ENCODE peak calls at places on chromosomes 5 and 9, in five cellular contexts. Q, R, Y, W and Z are unnamed samples.

GRCh38 chr5:176675676-176676360 is 28.5 kb downstream of the TSPAN17 start:
- DNase-seq in Q (peak; percentile 48), R (peak; percentile 22), Y (no peak), W (no peak), Z (no peak)

GRCh38 chr9:20032413-20033006 is 243.7 kb upstream of the SLC24A2 start:
- DNase-seq in Q (no peak), R (no peak), Y (no peak), W (no peak), Z (no peak)

GRCh38 chr5:175805256-175806011 is 65.9 kb upstream of the CPLX2 start:
- DNase-seq in Q (no peak), R (no peak), Y (no peak), W (no peak), Z (no peak)

GRCh38 chr5:37751227-37751626 is 88.6 kb downstream of the GDNF start:
- DNase-seq in Q (no peak), R (peak; percentile 66), Y (no peak), W (no peak), Z (no peak)

GRCh38 chr5:1322955-1323802 is 21.7 kb downstream of the CLPTM1L start:
- DNase-seq in Q (no peak), R (no peak), Y (no peak), W (no peak), Z (peak; percentile 55)

GRCh38 chr5:10789021-10789420 is 28.0 kb upstream of the DAP start:
- DNase-seq in Q (peak; percentile 93), R (no peak), Y (peak; percentile 11), W (no peak), Z (no peak)

GRCh38 chr5:90740244-90740799 is 181.7 kb downstream of the ADGRV1 start:
- DNase-seq in Q (no peak), R (no peak), Y (no peak), W (no peak), Z (no peak)

GRCh38 chr5:152505442-152506042 is 100.5 kb upstream of the NMUR2 start:
- DNase-seq in Q (peak; percentile 63), R (peak; percentile 51), Y (peak; percentile 41), W (peak; percentile 73), Z (no peak)

DNA sequence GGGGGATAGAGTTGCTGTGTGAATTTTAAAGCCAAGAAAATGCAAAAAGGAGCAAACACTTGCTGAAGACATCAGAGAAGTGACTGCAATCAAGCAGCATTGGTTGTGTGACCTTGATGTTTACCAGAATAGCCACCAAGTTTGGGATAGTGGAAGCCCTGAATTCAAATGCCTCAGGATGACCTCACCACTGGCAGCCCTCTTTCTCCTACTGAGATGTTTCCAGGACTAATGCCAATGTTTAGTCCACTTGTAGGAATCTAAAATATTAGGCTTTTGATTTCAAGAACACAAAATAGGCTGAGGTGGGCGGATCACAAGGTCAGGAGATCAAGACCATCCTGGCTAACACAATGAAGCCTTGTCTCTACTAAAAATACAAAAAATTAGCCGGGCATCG is 112.2 kb upstream of the NUDT12 start:
- DNase-seq in Q (no peak), R (no peak), Y (peak; percentile 4), W (no peak), Z (no peak)
- TF ChIP-seq CTCF in Q (no peak), R (no peak), Y (no peak), W (no peak), Z (no peak)

GRCh38 chr5:73513996-73514395 is 15.8 kb downstream of the BTF3 start:
- DNase-seq in Q (no peak), R (no peak), Y (no peak), W (no peak), Z (no peak)

GRCh38 chr5:73519531-73520283 is 21.5 kb downstream of the BTF3 start:
- DNase-seq in Q (peak; percentile 89), R (peak; percentile 83), Y (peak; percentile 63), W (peak; percentile 89), Z (no peak)

GRCh38 chr5:73514418-73514817 is 16.2 kb downstream of the BTF3 start:
- DNase-seq in Q (no peak), R (no peak), Y (no peak), W (no peak), Z (no peak)

DNA sequence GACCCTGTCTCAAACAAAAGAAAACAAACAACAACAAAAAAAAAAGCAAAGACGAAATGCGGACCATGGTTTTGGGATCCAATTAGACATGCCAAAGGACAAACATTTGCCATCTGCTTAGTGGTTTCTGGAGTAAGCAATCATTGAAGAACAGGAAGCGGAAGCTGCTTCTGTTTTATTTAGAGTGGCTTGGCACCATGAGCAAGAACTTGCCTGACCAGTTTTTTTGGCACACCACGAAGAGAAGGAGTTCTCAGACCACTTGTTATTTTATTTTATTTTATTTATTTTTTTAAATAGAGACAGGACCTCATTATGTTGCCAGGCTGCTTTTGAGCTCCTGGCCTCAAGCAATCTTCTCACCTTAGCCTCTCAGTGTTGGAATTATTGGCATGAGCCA is 17.0 kb downstream of the BTF3 start:
- DNase-seq in Q (no peak), R (peak; percentile 47), Y (no peak), W (no peak), Z (no peak)
- TF ChIP-seq CTCF in Q (no peak), R (no peak), Y (no peak), W (no peak), Z (no peak)

GRCh38 chr5:139675825-139676224 is 27.7 kb downstream of the CXXC5 start:
- DNase-seq in Q (no peak), R (no peak), Y (no peak), W (no peak), Z (no peak)
- TF ChIP-seq CTCF in Q (no peak), R (no peak), Y (no peak), W (no peak), Z (no peak)

GRCh38 chr5:148699028-148699427 is 44.7 kb upstream of the HTR4 start:
- DNase-seq in Q (no peak), R (no peak), Y (no peak), W (no peak), Z (no peak)
- TF ChIP-seq CTCF in Q (no peak), R (no peak), Y (no peak), W (no peak), Z (no peak)

DNA sequence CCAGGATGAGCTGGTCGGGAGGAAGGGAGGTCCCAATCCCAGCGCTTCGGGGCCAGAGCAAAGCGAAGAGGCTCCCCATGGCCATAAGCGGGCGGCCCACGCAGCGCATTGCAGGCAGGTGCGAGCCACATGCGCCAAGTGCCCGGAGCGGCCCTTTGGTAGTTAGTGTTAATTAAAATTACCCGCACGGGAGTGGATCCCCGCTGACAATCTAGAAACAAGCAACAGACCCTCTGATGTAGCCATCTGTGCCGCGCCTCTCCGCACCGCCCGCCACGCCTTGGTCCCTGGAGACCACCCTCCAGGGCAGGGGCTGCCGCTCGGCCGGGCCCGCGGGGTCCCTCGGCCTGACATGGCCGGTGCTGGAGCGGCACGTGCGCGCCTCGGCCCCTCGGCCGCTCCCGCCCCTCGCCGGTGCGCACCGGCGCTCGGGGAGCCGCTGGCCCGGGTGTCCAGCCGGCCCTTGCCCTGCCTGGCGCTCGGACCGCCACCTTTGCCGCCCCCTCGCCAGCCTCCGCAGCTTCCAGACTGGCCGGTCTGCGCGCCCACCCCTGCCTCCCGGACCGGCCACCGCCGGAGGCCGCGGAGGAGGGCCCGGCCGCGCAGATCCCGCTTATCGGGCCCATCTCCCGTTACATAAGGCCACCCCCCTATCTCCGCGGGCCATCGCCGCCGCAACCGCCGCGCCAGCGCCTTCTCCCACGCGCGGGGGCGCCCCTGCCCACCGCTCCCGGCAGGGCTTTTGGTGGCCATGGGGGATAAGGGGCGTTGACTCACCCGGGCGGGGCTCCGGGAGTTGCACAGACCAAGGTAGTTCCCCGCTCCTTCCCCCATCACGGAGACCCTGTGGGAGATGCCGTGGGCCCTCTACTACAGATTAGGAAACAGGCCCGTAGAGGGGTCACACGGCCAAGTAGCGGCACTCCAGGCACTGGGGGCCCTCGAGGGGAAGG is 1.9 kb upstream of the IL13 start:
- DNase-seq in Q (no peak), R (no peak), Y (no peak), W (no peak), Z (no peak)
- TF ChIP-seq CTCF in Q (peak; percentile 17), R (peak; percentile 39), Y (no peak), W (peak; percentile 26), Z (no peak)

DNA sequence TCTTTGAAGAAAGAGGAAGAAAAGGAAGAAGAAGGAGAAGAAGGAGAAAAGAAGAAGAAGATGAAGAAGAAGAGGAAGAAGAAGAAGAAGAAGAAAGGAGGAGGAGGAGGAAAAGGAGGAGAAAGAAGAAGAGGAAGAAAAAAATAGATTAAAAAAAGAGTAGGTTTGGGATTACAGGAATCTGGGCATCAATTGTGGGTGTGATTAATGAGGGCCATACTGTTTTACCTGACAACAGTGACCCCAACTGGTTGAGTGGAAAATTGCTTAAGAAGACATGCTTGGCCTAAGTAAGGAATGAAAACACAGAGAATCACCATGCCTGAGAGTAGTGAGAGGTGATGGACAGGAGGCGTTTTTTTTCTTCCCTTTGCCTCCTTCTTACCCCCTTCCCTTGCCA is 114.6 kb downstream of the FAM170A start:
- DNase-seq in Q (peak; percentile 44), R (peak; percentile 28), Y (no peak), W (peak; percentile 71), Z (no peak)
- TF ChIP-seq CTCF in Q (peak; percentile 26), R (no peak), Y (no peak), W (peak; percentile 67), Z (peak; percentile 34)

DNA sequence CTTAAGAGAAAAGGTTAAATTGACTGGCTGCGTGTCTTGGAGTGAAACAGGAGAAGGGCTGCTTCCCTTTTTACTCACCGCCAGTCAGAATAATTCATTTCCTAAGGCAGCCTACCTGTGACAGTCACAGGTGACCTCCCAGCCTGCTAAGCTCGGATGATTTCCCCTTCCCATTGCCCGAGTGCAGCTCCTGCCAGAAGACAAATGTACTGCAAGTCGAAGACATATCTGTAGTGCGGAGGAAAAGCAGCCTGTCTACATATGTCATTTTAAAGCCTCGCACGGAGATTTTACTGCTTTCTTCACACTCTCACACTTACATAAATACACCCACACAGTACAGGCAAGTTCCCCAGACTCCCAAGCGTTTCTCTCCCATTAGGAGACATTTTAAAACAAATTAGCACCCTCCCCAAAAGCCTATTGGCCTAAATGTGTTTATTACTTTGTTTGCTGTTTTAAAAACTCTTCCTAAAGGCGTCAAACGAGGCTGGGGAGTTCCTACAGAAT is 665.7 kb upstream of the ZNF608 start:
- DNase-seq in Q (peak; percentile 42), R (peak; percentile 73), Y (no peak), W (peak; percentile 92), Z (no peak)
- TF ChIP-seq CTCF in Q (peak; percentile 11), R (peak; percentile 50), Y (no peak), W (peak; percentile 20), Z (no peak)

GRCh38 chr5:172187118-172188032 is 649 bp downstream of the STK10 start:
- DNase-seq in Q (peak; percentile 71), R (peak; percentile 90), Y (peak; percentile 70), W (peak; percentile 80), Z (peak; percentile 84)
- TF ChIP-seq CTCF in Q (no peak), R (no peak), Y (no peak), W (no peak), Z (no peak)

DNA sequence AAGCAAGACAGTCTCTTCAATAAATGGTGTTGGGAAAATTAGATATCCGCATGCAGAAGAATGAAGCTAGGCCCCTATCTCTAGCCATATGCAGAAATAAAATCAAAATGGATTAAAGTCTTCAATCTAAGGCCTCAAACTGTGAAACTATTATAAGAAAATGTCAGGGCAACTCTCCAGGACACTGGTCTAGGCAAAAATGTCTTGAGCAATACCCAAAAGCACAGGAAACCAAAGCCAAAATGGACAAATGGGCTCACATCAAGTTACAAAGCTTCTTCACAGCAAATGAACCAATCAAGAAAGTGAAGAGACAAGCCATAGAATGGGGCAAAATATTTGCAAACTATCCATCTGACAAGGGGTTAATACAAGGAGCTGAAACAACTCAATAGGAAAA is 338.8 kb downstream of the NNT start:
- DNase-seq in Q (no peak), R (no peak), Y (no peak), W (no peak), Z (no peak)
- TF ChIP-seq CTCF in Q (no peak), R (no peak), Y (no peak), W (no peak), Z (no peak)